ENCODE peak calls at places on chromosomes 11 and 22, in seven cellular contexts. Y, N, G, T, C, M and B are unnamed samples. For H3K27me3, the result is how much of the 10 kb centered on the place peaks cover.

GRCh38 chr11:10108901-10109665 is 184.9 kb downstream of the SBF2 start:
- DNase-seq in T (peak), Y (peak), N (no peak), G (no peak), C (peak), M (no peak), B (peak)

GRCh38 chr11:102527701-102528100 is 2.8 kb downstream of the MMP7 start:
- DNase-seq in N (no peak), M (no peak), G (no peak), Y (no peak), T (no peak), C (peak), B (no peak)

GRCh38 chr11:96219981-96220623 is 122.9 kb downstream of the MAML2 start:
- DNase-seq in N (no peak), C (peak), T (peak), Y (peak), G (no peak), M (no peak), B (peak)

GRCh38 chr11:119983240-119983732 is 154.6 kb downstream of the TRIM29 start:
- DNase-seq in Y (no peak), M (no peak), N (no peak), T (no peak), C (no peak), G (no peak), B (peak)

GRCh38 chr11:19398772-19399542 is 158.2 kb upstream of the E2F8 start:
- DNase-seq in Y (peak), G (no peak), N (peak), M (no peak), T (no peak), C (peak), B (no peak)

GRCh38 chr11:111128471-111128870 is 117.1 kb upstream of the POU2AF2 start:
- DNase-seq in T (no peak), Y (no peak), G (no peak), C (no peak), M (no peak), N (no peak), B (no peak)

GRCh38 chr11:67633758-67634365 is 4.1 kb upstream of the NUDT8 start:
- DNase-seq in C (no peak), N (no peak), T (peak), M (no peak), G (peak), Y (no peak), B (peak)

GRCh38 chr11:28083118-28083517 is 24.8 kb downstream of the KIF18A start:
- DNase-seq in T (no peak), N (no peak), M (no peak), G (no peak), C (no peak), Y (no peak), B (no peak)

GRCh38 chr11:120877746-120878365 is 146.0 kb upstream of the TBCEL start:
- DNase-seq in G (no peak), C (no peak), M (no peak), N (no peak), Y (no peak), T (no peak), B (no peak)

GRCh38 chr11:64743591-64744543 is at the start of gene RASGRP2:
- DNase-seq in N (no peak), T (peak), C (peak), Y (peak), G (peak), M (peak), B (peak)

GRCh38 chr22:26650722-26651421 is 6.5 kb upstream of the MIAT start:
- DNase-seq in N (no peak), T (no peak), M (no peak), Y (no peak), C (no peak), G (no peak), B (no peak)
- H3K27me3 ChIP-seq in N (half or more), T (under half), M (under half), Y (under half), C (half or more), G (under half), B (under half)

DNA sequence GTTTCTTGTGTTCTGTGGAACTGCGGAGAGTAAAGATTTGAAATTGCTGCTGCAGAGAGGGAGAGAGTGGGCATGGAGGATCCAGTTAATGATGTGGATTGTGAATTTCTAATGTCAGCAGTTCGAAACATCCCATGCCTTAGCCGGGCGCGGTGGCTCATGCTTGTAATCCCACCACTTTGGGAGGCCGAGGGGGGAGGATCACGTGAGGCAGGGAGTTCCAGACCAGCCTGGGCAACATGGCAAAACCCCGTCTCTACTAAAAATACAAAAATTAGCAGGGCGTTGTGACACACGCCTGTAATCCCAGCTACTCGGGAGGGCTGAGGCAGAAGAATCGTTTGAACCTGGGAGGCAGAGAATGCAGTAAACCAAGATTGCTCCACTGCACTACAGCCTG is 1.1 kb upstream of the CAVIN3 start:
- DNase-seq in Y (peak), T (peak), G (no peak), C (peak), M (no peak), N (no peak), B (no peak)
- H3K4me3 ChIP-seq in Y (peak), T (peak), G (no peak), C (peak), M (peak), N (peak), B (peak)

GRCh38 chr22:23557467-23557866 is 22.6 kb downstream of the IGLL1 start:
- DNase-seq in G (no peak), M (no peak), C (no peak), N (no peak), Y (no peak), T (no peak), B (no peak)
- H3K27me3 ChIP-seq in G (half or more), M (under half), C (under half), N (under half), Y (under half), T (under half), B (under half)

DNA sequence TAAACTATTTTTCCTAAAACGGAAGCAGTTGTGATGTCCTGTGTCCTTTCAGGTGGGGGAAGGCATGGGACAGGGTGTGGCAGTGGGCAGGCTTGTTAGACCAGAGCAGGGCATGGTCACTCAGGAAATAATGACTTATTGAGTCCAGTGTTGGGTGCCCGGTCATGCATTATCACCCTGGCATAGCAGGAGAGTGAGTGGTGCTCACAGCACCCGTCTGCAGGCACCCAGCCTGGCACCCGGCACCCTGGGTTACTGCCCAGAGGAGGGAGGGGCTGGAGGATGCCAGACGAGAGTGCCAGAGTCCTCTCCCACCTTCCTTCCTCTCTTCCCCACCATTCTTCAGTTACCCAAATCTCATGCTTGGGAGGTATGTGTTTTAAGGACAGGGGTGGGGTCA is 59.1 kb downstream of the ST3GAL4 start:
- DNase-seq in N (no peak), C (peak), M (peak), Y (no peak), T (peak), G (no peak), B (no peak)
- H3K4me3 ChIP-seq in N (no peak), C (no peak), M (peak), Y (peak), T (no peak), G (no peak), B (no peak)

GRCh38 chr22:48444320-48445112 is 1383.2 kb downstream of the BRD1 start:
- DNase-seq in G (no peak), N (no peak), T (no peak), M (no peak), Y (no peak), C (no peak), B (peak)
- H3K27me3 ChIP-seq in G (under half), N (under half), T (under half), M (under half), Y (under half), C (under half), B (under half)

GRCh38 chr22:32744560-32744959 is 56.9 kb upstream of the TIMP3 start:
- DNase-seq in C (no peak), N (no peak), M (no peak), T (no peak), G (no peak), Y (no peak), B (no peak)
- H3K4me3 ChIP-seq in C (peak), N (no peak), M (no peak), T (no peak), G (no peak), Y (no peak), B (no peak)

GRCh38 chr22:39665229-39665628 is 94.7 kb downstream of the CACNA1I start:
- DNase-seq in C (peak), M (no peak), Y (no peak), G (no peak), N (no peak), T (no peak), B (peak)
- H3K27me3 ChIP-seq in C (under half), M (under half), Y (under half), G (half or more), N (under half), T (under half), B (under half)

GRCh38 chr11:57641011-57641410 is 8.7 kb downstream of the YPEL4 start:
- DNase-seq in G (no peak), C (peak), M (no peak), N (no peak), T (no peak), Y (no peak), B (peak)
- H3K4me3 ChIP-seq in G (no peak), C (no peak), M (no peak), N (peak), T (no peak), Y (no peak), B (no peak)

GRCh38 chr22:32660292-32660691 is 141.2 kb upstream of the TIMP3 start:
- DNase-seq in Y (peak), T (peak), C (peak), G (peak), M (no peak), N (no peak), B (peak)

GRCh38 chr22:32662587-32662915 is 139.0 kb upstream of the TIMP3 start:
- DNase-seq in Y (no peak), M (no peak), T (no peak), C (no peak), N (no peak), G (no peak), B (no peak)

GRCh38 chr22:32661737-32662586 is 139.5 kb upstream of the TIMP3 start:
- DNase-seq in G (no peak), C (peak), M (no peak), Y (no peak), N (no peak), T (no peak), B (no peak)

GRCh38 chr22:32665676-32666075 is 135.8 kb upstream of the TIMP3 start:
- DNase-seq in G (no peak), Y (no peak), M (no peak), N (no peak), C (peak), T (no peak), B (no peak)

GRCh38 chr22:32661296-32661695 is 140.2 kb upstream of the TIMP3 start:
- DNase-seq in C (peak), Y (peak), N (peak), T (peak), G (peak), M (no peak), B (no peak)
- H3K27me3 ChIP-seq in C (under half), Y (under half), N (under half), T (under half), G (under half), M (under half), B (under half)

DNA sequence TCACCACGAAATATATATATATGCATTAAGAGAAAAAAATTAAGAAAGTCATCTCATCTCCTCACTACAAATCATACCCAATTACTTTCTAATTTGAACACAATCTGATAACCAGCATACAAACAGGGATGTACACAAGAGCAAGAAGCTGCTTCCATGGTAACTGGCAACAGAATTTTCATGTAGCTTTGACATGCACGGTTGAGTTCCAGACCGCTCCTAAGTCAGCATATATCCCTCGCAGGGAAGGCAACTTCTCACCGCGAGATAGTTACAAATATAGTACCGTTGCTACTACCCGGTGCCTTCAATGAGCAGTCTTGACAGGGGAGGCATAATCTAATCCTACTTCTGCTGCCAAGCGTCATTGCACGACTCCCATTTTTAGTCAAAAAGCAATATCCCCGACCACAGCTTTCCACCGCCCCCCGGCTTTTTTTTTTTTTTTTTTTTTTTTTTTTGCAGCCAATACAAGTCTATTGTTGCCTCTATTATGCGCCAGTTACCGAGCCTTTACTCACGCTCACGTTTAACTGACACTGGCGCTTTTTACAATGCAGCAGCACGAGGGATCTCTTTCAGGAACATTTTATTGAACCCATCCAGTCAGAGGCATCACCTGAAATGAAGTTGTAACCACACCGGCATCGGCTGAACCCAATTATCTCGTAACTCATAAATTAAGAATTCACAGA is 2.2 kb downstream of the CADM1 start:
- DNase-seq in N (no peak), Y (no peak), G (no peak), M (no peak), T (no peak), C (no peak), B (no peak)
- H3K4me3 ChIP-seq in N (peak), Y (peak), G (peak), M (peak), T (peak), C (no peak), B (peak)